ENCODE peak calls at places on chromosome 3, in six cellular contexts. J is fibroblast of lung, I is kidney, N is cardiac fibroblast, M is endodermal cell, G is spleen. S is an unnamed sample.

GRCh38 chr3:159806412-159806811 is 182.2 kb upstream of the IL12A start:
- DNase-seq in J (peak; percentile 81), I (peak; percentile 67), N (peak; percentile 57), M (no peak), G (no peak), S (no peak)

GRCh38 chr3:194487289-194488006 is 646 bp upstream of the ATP13A3 start:
- DNase-seq in J (no peak), I (peak; percentile 83), N (peak; percentile 65), M (peak; percentile 72), G (peak; percentile 90), S (no peak)

GRCh38 chr3:148128136-148128535 is 569.6 kb upstream of the AGTR1 start:
- DNase-seq in J (no peak), I (no peak), N (no peak), M (no peak), G (no peak), S (no peak)

GRCh38 chr3:124813541-124813940 is 73.6 kb downstream of the ITGB5 start:
- DNase-seq in J (no peak), I (no peak), N (no peak), M (no peak), G (no peak), S (no peak)

GRCh38 chr3:15491143-15491542 is 30.4 kb downstream of the COLQ start:
- DNase-seq in J (no peak), I (no peak), N (no peak), M (no peak), G (no peak), S (no peak)

GRCh38 chr3:100045696-100046095 is 68.6 kb downstream of the FILIP1L start:
- DNase-seq in J (peak; percentile 99), I (peak; percentile 80), N (peak; percentile 97), M (no peak), G (no peak), S (no peak)

GRCh38 chr3:116155830-116156229 is 289.5 kb downstream of the LSAMP start:
- DNase-seq in J (peak; percentile 90), I (no peak), N (peak; percentile 58), M (no peak), G (no peak), S (no peak)

GRCh38 chr3:108887777-108888176 is 65.2 kb downstream of the TRAT1 start:
- DNase-seq in J (no peak), I (no peak), N (no peak), M (no peak), G (no peak), S (no peak)

GRCh38 chr3:11558002-11558401 is 85.7 kb downstream of the VGLL4 start:
- DNase-seq in J (peak; percentile 83), I (peak; percentile 37), N (peak; percentile 68), M (peak; percentile 34), G (no peak), S (peak; percentile 59)

GRCh38 chr3:44392489-44392888 is 53.9 kb downstream of the TCAIM start:
- DNase-seq in J (no peak), I (no peak), N (no peak), M (no peak), G (no peak), S (no peak)

GRCh38 chr3:185851959-185852358 is 27.1 kb upstream of the IGF2BP2 start:
- DNase-seq in J (no peak), I (no peak), N (no peak), M (no peak), G (no peak), S (no peak)

GRCh38 chr3:16176391-16177030 is 2.0 kb downstream of the GALNT15 start:
- DNase-seq in J (peak; percentile 37), I (no peak), N (no peak), M (peak; percentile 38), G (no peak), S (no peak)

GRCh38 chr3:29381595-29381994 is 100.7 kb downstream of the RBMS3 start:
- DNase-seq in J (no peak), I (no peak), N (peak; percentile 30), M (no peak), G (no peak), S (no peak)

DNA sequence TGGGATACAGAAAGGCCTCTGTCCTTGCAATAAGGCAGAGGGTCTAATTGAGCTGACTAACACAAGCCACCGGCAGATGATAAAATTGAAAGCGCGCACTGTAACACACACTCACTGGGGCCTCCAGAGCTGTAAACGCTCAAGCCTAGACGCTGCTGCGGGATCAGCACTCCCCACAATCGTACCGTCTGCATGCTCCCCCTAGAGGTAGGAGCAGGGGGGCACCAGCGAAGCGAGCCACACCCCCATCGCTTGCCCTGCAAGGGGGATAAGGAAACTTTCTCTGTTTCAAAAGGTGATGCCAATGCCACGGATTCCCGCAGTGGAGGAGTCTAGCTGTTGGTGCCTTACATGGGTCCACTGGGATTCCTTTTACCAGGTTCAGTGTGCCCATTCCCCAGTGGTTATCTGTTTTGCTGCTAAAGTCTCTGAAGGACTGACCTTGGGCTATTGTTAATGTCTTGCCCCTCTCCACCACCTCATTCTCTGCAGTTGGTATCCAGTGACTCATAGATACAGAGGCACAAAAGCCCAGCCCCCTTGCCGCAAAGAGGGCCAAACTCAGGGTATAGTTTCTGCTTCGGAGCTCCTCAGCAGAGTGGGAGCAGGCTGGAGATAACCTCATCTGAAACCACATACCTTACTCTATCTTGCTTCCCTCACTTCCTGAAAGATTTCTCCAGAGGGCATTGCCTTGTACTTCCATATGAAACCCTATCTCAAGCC is 139.3 kb upstream of the KBTBD8 start:
- DNase-seq in J (no peak), I (no peak), N (no peak), M (peak; percentile 91), G (no peak), S (no peak)
- TF ChIP-seq CTCF in J (no peak), I (no peak), N (no peak), M (peak; percentile 84), G (no peak), S (no peak)

DNA sequence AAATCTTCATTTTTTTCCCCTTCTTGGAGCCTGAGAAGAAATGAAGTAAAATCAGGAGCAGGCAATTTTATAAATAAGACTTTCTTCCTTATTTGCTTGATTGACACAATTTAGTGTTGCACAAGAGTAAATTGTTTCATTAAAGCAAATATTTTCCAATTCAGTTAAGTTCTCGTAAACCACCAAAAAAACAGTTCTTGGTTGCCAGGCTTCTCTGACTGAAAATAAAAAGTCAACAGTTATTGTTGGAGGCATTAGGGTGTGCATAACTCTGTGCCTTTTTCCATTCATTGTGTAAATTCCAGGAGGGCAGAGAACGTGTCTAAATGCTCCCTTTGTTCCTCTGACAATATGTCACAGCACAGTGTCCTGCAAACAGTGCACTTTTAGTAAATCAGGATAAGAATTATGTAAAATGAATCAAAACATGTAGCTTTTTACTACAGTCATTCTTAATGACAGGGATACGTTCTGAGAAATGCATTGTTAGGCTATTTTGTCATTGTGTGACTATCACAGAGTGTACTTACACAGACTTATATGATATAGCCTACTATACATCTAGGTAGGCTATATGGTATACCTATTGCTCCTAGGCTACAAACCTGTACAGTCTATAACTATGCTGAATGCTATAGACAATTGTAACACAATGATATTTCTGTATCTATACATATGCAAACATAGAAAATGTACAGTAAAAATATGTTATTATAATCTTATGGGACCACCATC is at the start of gene CP:
- DNase-seq in J (no peak), I (no peak), N (peak; percentile 12), M (no peak), G (no peak), S (no peak)
- H3K4me3 ChIP-seq in J (no peak within 1 kb of the TSS), I (no peak within 1 kb of the TSS), N (no peak within 1 kb of the TSS), M (no peak within 1 kb of the TSS), G (peak within 1 kb of the TSS; percentile 6), S (no peak within 1 kb of the TSS)

GRCh38 chr3:57856675-57857074 is 100.6 kb downstream of the SLMAP start:
- DNase-seq in J (peak; percentile 31), I (no peak), N (peak; percentile 14), M (no peak), G (no peak), S (no peak)
- TF ChIP-seq CTCF in J (peak; percentile 27), I (no peak), N (peak; percentile 21), M (peak; percentile 63), G (no peak), S (peak; percentile 19)

DNA sequence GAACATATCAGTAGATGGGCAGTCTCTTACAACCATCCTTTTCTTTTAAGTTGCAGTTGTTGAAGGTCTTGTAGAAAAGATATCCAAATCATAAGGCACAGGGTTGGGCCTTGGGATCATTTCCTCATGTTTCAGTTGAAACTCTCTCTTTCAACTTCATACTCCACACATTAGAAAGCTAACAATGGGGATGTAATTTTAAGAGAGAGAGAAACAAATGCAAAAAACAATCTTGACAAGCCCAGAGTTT is 747.9 kb downstream of the ROBO1 start:
- DNase-seq in J (no peak), I (no peak), N (no peak), M (no peak), G (no peak), S (no peak)
- H3K4me3 ChIP-seq in J (no peak overlapping the region), I (peak overlapping the region; percentile 80), N (peak overlapping the region; percentile 94), M (peak overlapping the region; percentile 92), G (no peak overlapping the region), S (no peak overlapping the region)

GRCh38 chr3:76585794-76586392 is 454.0 kb upstream of the ROBO2 start:
- DNase-seq in J (peak; percentile 44), I (no peak), N (peak; percentile 3), M (no peak), G (no peak), S (no peak)
- TF ChIP-seq CTCF in J (peak; percentile 72), I (peak; percentile 14), N (peak; percentile 48), M (peak; percentile 85), G (no peak), S (peak; percentile 46)

GRCh38 chr3:69568458-69568857 is 170.8 kb upstream of the MITF start:
- DNase-seq in J (peak; percentile 88), I (no peak), N (peak; percentile 53), M (no peak), G (no peak), S (no peak)
- H3K4me3 ChIP-seq in J (no peak overlapping the region), I (no peak overlapping the region), N (no peak overlapping the region), M (no peak overlapping the region), G (no peak overlapping the region), S (no peak overlapping the region)

GRCh38 chr3:157865449-157865862 is 240.8 kb downstream of the SHOX2 start:
- DNase-seq in J (no peak), I (peak; percentile 65), N (no peak), M (peak; percentile 93), G (peak; percentile 81), S (no peak)
- TF ChIP-seq CTCF in J (peak; percentile 51), I (peak; percentile 25), N (peak; percentile 57), M (peak; percentile 97), G (peak; percentile 62), S (peak; percentile 46)

DNA sequence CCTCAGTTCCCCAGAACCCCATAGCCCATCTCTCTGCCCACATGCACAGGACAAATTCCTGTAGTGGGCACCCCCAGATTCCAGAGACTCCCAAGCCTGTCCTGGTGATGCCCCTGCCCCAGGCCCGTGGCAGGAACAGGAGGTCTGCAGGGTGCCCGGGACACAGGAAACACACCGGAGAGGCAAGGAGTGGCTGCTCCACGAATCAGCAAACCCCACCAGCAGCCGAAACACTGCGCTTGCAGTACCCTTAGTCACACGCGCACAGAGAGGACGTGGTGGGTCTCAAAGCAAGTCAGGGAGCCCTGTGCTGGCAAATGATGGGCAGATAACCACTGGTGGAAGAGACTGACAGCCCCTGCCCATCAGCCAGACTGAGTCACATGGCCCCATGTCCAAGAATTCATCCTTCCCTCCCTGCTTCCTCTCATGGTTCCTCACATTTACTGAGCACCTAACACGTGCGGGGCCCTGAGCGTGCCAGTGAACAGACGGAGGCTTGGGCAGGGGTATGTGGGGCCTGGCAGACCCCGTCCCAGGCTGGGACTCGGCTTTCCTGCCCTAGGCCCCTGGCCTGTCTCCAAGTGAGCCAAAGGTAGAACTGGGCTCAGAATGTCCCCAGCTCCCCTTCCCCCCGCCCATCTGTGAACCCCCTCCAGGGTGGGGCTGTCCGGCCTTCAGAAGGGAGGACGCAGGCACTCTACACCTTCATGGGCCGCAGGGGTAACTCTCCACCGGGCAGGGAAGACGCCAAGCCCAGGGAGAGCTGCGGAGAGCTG is 130.4 kb upstream of the IQSEC1 start:
- DNase-seq in J (no peak), I (peak; percentile 67), N (no peak), M (peak; percentile 46), G (peak; percentile 64), S (no peak)
- H3K4me3 ChIP-seq in J (no peak overlapping the region), I (no peak overlapping the region), N (no peak overlapping the region), M (no peak overlapping the region), G (no peak overlapping the region), S (no peak overlapping the region)

S was measured in astrocyte of the cerebellum.